ENCODE peak calls at places on chromosomes 13 and 19, in ten cellular contexts. O, Y, I, L, U, M, N, T, A and W are unnamed samples.
A peak's percentile ranks its signal among the peaks of the same experiment; 100 is the strongest.

GRCh38 chr19:13150919-13151604 is 851 bp downstream of the IER2 start:
- DNase-seq in O (no peak), M (no peak), I (peak; percentile 33), N (no peak), A (no peak), T (no peak), Y (peak; percentile 43), U (peak; percentile 27), L (no peak), W (no peak)

GRCh38 chr13:47723898-47724297 is 277.2 kb downstream of the SUCLA2 start:
- DNase-seq in I (no peak), A (no peak), O (no peak), T (no peak), Y (no peak), L (no peak), U (no peak), M (no peak), N (no peak), W (no peak)

GRCh38 chr13:100363351-100363750 is 225.2 kb downstream of the GGACT start:
- DNase-seq in O (no peak), N (no peak), A (peak; percentile 20), Y (no peak), I (no peak), L (peak; percentile 84), M (peak; percentile 46), U (peak; percentile 61), T (no peak), W (peak; percentile 19)

GRCh38 chr19:54151362-54152035 is 8.0 kb downstream of the LENG1 start:
- DNase-seq in O (no peak), M (no peak), U (no peak), A (no peak), T (no peak), I (no peak), L (no peak), Y (no peak), N (no peak), W (no peak)

GRCh38 chr19:40453151-40453735 is 9.1 kb upstream of the SERTAD3 start:
- DNase-seq in T (no peak), M (no peak), O (no peak), A (no peak), U (no peak), Y (no peak), I (no peak), N (no peak), L (no peak), W (no peak)

GRCh38 chr19:2695288-2695866 is 7.1 kb downstream of the GNG7 start:
- DNase-seq in I (no peak), T (no peak), A (no peak), O (no peak), N (no peak), U (peak; percentile 12), Y (no peak), L (no peak), M (no peak), W (no peak)

GRCh38 chr13:26253787-26254582 is at the start of gene CDK8:
- DNase-seq in A (peak; percentile 27), I (peak; percentile 84), U (peak; percentile 93), N (peak; percentile 83), O (peak; percentile 86), T (peak; percentile 62), Y (peak; percentile 87), M (peak; percentile 93), L (peak; percentile 94), W (peak; percentile 89)

GRCh38 chr13:42028113-42028799 is 20.2 kb upstream of the DGKH start:
- DNase-seq in Y (no peak), I (no peak), N (peak; percentile 68), O (no peak), A (no peak), T (no peak), M (no peak), U (no peak), L (no peak), W (no peak)

GRCh38 chr19:47296036-47296435 is 13.6 kb upstream of the C5AR1 start:
- DNase-seq in L (peak; percentile 70), I (peak; percentile 81), N (peak; percentile 76), Y (peak; percentile 82), M (peak; percentile 82), A (no peak), T (no peak), U (peak; percentile 86), O (peak; percentile 41), W (peak; percentile 73)

GRCh38 chr19:4007836-4008539 is 452 bp downstream of the PIAS4 start:
- DNase-seq in T (no peak), I (peak; percentile 67), A (no peak), L (no peak), Y (no peak), U (peak; percentile 19), N (peak; percentile 18), M (no peak), O (no peak), W (no peak)

DNA sequence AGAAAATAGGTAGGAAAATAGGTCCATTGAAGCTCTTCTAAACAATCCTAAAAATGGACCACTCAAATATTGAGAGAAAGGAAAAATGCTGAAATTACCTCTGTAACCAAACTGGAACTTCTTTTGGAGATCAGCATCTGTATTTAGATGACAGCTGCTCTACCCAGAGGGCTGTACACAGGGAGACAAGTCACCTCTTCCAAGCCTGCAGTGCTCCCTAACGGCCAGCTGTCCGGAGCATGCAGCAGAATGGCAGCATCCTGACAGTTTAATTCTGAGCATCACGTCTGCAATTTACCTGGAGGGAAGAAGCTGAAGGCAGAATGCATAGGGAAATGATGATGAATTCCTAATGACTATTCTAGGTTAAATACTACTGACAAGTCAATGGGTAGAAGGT is 62.8 kb upstream of the DIAPH3 start:
- DNase-seq in M (peak; percentile 48), A (no peak), N (peak; percentile 15), Y (no peak), O (no peak), I (peak; percentile 23), U (peak; percentile 53), L (peak; percentile 6), T (no peak), W (peak; percentile 49)
- TF ChIP-seq CTCF in M (peak; percentile 49), A (peak; percentile 55), N (peak; percentile 61), Y (no peak), O (no peak), I (peak; percentile 27), U (peak; percentile 50), L (peak; percentile 47), T (no peak), W (peak; percentile 62)

GRCh38 chr19:35740423-35741215 is 1.6 kb downstream of the IGFLR1 start:
- DNase-seq in U (peak; percentile 99), M (peak; percentile 97), L (peak; percentile 97), O (peak; percentile 87), T (peak; percentile 94), N (peak; percentile 96), A (peak; percentile 76), Y (peak; percentile 97), I (peak; percentile 98), W (peak; percentile 94)
- TF ChIP-seq CTCF in U (peak; percentile 32), M (peak; percentile 7), L (peak; percentile 21), O (no peak), T (peak; percentile 18), N (peak; percentile 61), A (peak; percentile 38), Y (no peak), I (peak; percentile 26), W (peak; percentile 42)

GRCh38 chr19:50667177-50667758 is 18.0 kb downstream of the C19orf81 start:
- DNase-seq in I (peak; percentile 41), T (no peak), M (no peak), U (no peak), N (no peak), Y (no peak), O (no peak), A (no peak), L (no peak), W (no peak)

GRCh38 chr19:50670102-50670380 is 20.8 kb downstream of the C19orf81 start:
- DNase-seq in T (no peak), O (no peak), Y (no peak), N (no peak), M (no peak), A (no peak), L (no peak), U (no peak), I (no peak), W (no peak)

GRCh38 chr19:50667759-50668231 is 18.6 kb downstream of the C19orf81 start:
- DNase-seq in T (no peak), I (peak; percentile 35), U (no peak), O (no peak), N (no peak), L (no peak), Y (no peak), M (no peak), A (no peak), W (no peak)

GRCh38 chr19:50668416-50669318 is 19.4 kb downstream of the C19orf81 start:
- DNase-seq in Y (no peak), L (no peak), O (no peak), A (no peak), U (no peak), T (no peak), N (no peak), I (peak; percentile 29), M (no peak), W (no peak)

DNA sequence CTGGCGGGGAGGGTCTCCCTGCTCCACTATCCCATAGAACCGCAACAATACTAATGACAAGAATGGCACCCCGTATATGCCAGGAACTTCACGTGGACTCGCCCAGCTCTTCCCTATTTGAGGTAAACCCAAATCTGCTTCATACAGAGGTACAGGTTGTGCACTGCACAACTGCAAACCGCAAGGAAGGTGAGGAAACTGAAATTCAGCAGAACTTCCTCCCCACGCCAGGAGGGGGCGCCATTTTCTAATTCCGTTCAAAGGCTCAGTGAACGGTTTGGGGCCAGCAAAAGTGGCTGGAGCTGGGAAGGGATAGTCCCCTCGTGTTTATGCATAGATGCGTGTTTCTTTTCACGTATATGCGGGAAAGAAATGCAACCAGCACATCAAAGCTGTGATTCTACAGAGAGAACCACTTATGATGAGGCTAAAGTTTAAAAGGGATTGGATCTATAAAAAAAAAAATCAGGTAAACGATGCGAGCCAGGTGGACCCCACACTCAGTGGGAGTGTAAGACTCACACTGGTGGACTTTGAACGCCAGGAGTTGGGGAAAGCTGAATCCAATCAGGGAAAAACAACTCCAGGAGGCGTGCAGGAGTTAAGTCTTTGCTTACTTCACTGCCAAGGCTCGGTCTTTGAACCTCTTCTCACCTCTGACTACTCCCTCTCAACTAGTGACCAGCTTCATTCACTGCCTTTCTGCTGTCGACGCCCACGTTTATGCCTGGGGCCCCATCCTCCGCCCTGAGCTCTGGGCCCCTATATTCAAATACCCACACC is 20.3 kb downstream of the C19orf81 start:
- DNase-seq in Y (no peak), T (no peak), I (peak; percentile 69), A (no peak), M (peak; percentile 54), L (peak; percentile 6), U (peak; percentile 50), N (no peak), O (no peak), W (no peak)
- TF ChIP-seq CTCF in Y (no peak), T (peak; percentile 47), I (peak; percentile 80), A (peak; percentile 88), M (peak; percentile 88), L (peak; percentile 70), U (peak; percentile 90), N (peak; percentile 63), O (peak; percentile 69), W (peak; percentile 96)

GRCh38 chr13:63636231-63636993 is 2220.8 kb upstream of the PCDH20 start:
- DNase-seq in Y (no peak), L (peak; percentile 23), O (no peak), M (peak; percentile 3), A (no peak), I (no peak), U (no peak), T (no peak), N (no peak), W (no peak)
- TF ChIP-seq CTCF in Y (no peak), L (peak; percentile 23), O (no peak), M (peak; percentile 14), A (peak; percentile 7), I (no peak), U (no peak), T (no peak), N (peak; percentile 26), W (no peak)